ENCODE peak calls at places on chromosome 4, in seven cellular contexts. E, P, K, V, S, H and F are unnamed samples.
A peak's percentile ranks its signal among the peaks of the same experiment; 100 is the strongest.

GRCh38 chr4:153181293-153182080 is 22.8 kb upstream of the TRIM2 start:
- DNase-seq in E (no peak), P (no peak), K (no peak), V (no peak), S (no peak), H (no peak), F (no peak)

GRCh38 chr4:48832571-48832970 is 1.7 kb downstream of the OCIAD1 start:
- DNase-seq in E (no peak), P (no peak), K (no peak), V (no peak), S (no peak), H (no peak), F (no peak)

GRCh38 chr4:40915318-40916217 is 165.8 kb downstream of the NSUN7 start:
- DNase-seq in E (no peak), P (no peak), K (no peak), V (no peak), S (no peak), H (no peak), F (no peak)

GRCh38 chr4:156977435-156978160 is 6.0 kb upstream of the PDGFC start:
- DNase-seq in E (no peak), P (no peak), K (no peak), V (no peak), S (no peak), H (no peak), F (no peak)

GRCh38 chr4:68718447-68719074 is 48.1 kb upstream of the UGT2B15 start:
- DNase-seq in E (no peak), P (no peak), K (no peak), V (no peak), S (no peak), H (no peak), F (no peak)

GRCh38 chr4:63607186-63607872 is 801.9 kb downstream of the TECRL start:
- DNase-seq in E (no peak), P (no peak), K (no peak), V (no peak), S (no peak), H (no peak), F (no peak)

GRCh38 chr4:4914059-4914820 is 54.8 kb downstream of the MSX1 start:
- DNase-seq in E (peak; percentile 34), P (no peak), K (no peak), V (no peak), S (no peak), H (no peak), F (no peak)

GRCh38 chr4:174674305-174674840 is 152.1 kb upstream of the HPGD start:
- DNase-seq in E (no peak), P (no peak), K (no peak), V (no peak), S (no peak), H (no peak), F (no peak)

GRCh38 chr4:24686866-24687672 is 102.7 kb upstream of the DHX15 start:
- DNase-seq in E (peak; percentile 23), P (no peak), K (no peak), V (no peak), S (no peak), H (peak; percentile 17), F (peak; percentile 66)

GRCh38 chr4:108651068-108651794 is 832 bp downstream of the OSTC start:
- DNase-seq in E (no peak), P (no peak), K (no peak), V (no peak), S (no peak), H (peak; percentile 60), F (no peak)

GRCh38 chr4:44662623-44663006 is 11.2 kb upstream of the YIPF7 start:
- DNase-seq in E (no peak), P (no peak), K (no peak), V (no peak), S (no peak), H (no peak), F (no peak)

GRCh38 chr4:74374561-74375327 is 9.8 kb downstream of the EREG start:
- DNase-seq in E (no peak), P (peak; percentile 56), K (no peak), V (no peak), S (no peak), H (no peak), F (peak; percentile 70)

GRCh38 chr4:157421365-157421764 is 200.8 kb downstream of the GRIA2 start:
- DNase-seq in E (no peak), P (no peak), K (no peak), V (no peak), S (no peak), H (peak; percentile 88), F (no peak)

GRCh38 chr4:41257257-41257900 is 651 bp downstream of the UCHL1 start:
- DNase-seq in E (no peak), P (no peak), K (no peak), V (no peak), S (no peak), H (no peak), F (peak; percentile 64)

GRCh38 chr4:165743422-165743821 is 129.6 kb upstream of the TLL1 start:
- DNase-seq in E (no peak), P (no peak), K (no peak), V (no peak), S (no peak), H (no peak), F (no peak)

DNA sequence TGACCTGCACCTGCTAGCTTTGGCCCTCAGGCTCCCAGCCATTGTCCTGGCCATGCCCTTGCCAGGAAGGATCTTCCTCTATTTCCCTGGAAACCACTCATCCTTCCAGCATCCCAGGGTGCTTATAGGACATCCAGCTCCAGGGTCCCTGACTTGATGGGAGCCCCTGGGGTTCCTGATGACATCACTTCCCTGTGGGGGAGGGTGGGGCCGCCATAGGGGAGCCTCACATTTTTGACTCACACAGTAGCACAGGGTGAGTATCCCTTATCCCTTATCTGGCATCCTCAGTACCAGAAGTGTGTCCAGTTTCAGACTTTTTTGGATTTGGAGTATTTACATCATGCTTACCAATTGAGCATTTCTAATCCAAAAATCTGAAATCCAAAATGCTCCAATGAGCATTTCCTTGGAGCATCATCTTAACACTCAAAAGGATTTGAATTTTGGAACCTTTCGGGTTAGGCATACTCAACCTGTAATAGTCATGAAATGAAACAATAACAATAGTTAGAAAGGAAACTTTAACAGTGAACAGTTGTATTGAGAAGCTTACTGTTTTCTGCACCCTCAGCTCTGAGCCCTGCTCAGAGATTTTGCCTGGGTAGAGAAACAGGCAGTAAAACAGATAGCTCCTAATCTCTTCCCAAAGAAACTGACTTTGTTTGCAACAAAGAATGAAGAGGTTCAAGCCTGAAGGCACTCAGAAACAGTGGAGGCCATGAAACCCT is 22.1 kb downstream of the TNIP2 start:
- DNase-seq in E (no peak), P (no peak), K (no peak), V (no peak), S (no peak), H (no peak), F (no peak)
- H3K27ac ChIP-seq in E (no peak overlapping the region), P (peak overlapping the region; percentile 30), K (no peak overlapping the region), V (no peak overlapping the region), S (no peak overlapping the region), H (peak overlapping the region; percentile 53), F (no peak overlapping the region)

GRCh38 chr4:70705146-70705855 is 16.5 kb upstream of the RUFY3 start:
- DNase-seq in E (peak; percentile 49), P (peak; percentile 44), K (peak; percentile 83), V (peak; percentile 62), S (no peak), H (peak; percentile 52), F (peak; percentile 77)
- TF ChIP-seq POLR2A in E (no peak), P (no peak), K (peak; percentile 30), V (peak; percentile 34), S (peak; percentile 59), H (peak; percentile 21), F (peak; percentile 61)

GRCh38 chr4:75769044-75769443 is 44.7 kb downstream of the USO1 start:
- DNase-seq in E (no peak), P (no peak), K (no peak), V (no peak), S (no peak), H (no peak), F (no peak)
- H3K27ac ChIP-seq in E (no peak overlapping the region), P (no peak overlapping the region), K (no peak overlapping the region), V (no peak overlapping the region), S (no peak overlapping the region), H (no peak overlapping the region), F (peak overlapping the region; percentile 59)

DNA sequence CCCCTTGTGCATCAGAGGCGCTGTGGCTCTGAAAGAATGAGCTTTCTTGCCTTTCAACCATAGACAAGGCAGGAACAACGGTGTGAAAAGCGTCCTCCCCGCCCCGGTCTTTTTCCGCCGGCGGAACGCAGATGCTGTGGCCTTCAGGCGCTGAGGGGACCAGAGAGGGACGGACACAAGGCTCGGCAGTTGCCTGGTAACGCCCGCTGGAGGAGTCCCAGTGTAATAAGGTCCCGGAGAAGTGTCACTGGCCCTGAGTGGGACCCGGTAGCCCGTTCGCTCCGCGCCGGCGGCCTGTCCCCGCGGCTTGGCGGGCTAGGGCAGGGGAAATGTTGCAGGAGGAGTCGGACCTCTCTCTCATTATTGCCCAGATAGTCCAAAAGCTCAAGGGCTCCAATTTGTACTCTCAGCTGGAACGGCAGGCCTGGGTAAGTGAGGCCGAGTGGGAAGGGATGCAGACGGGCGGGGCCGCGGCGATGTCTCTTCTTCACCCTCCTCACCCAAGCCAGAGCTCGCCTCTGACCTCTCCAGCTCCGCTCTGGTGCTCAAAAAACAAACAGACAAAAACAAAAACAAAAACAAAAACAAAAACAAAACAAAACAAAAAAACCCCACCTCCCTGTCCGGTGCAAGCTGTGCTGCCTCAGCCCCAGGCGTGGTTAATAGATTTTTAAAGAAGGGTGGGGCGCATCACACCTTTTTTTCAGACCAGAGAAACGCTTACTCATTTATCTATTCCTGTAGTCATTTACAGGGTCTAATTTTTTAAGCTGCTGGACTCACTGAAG is at the start of gene TBC1D19:
- DNase-seq in E (peak; percentile 75), P (peak; percentile 79), K (peak; percentile 94), V (peak; percentile 83), S (peak; percentile 56), H (peak; percentile 70), F (peak; percentile 90)
- TF ChIP-seq POLR2A in E (no peak), P (no peak), K (no peak), V (peak; percentile 53), S (peak; percentile 70), H (peak; percentile 32), F (peak; percentile 23)

DNA sequence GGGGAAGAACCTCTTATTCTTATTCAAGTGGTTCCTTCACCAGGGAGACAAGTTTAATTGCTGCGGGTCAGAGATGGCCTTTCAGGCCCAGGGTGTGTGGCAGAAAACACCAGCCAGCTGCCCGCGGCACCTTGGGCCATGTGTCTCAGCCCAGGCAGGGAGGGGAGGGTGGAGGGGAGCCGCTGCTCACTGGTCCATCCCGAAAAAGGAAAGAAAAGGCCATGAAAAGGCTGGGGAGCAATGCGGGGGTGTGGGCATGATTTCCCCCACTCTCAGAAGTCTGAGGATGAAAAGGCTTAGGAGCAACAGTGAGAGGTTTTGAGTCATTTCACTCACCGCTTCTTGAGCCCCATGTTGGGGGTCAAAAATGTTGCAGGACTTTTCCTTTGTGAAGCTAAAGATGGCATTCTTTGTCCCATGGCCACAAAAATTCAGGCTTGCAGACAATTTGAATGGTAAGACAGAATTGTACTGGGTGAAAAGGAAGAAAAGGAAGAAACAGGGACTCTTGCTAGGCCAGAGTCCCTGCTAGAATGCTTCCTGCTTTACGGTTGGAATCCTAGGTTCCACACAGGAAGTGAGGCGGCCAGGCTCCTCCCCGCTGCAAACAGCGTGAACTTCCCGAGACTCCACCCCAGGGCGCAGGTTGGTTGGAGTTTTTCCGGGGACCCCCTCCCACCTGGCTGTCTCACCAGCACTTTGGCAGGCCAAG is 17.4 kb upstream of the FAM47E start:
- DNase-seq in E (no peak), P (no peak), K (no peak), V (no peak), S (no peak), H (no peak), F (peak; percentile 41)
- H3K27ac ChIP-seq in E (no peak overlapping the region), P (peak overlapping the region; percentile 55), K (peak overlapping the region; percentile 73), V (no peak overlapping the region), S (no peak overlapping the region), H (no peak overlapping the region), F (peak overlapping the region; percentile 69)